ENCODE peak calls at places on chromosomes 6 and 20, in four cellular contexts. O is NT2/D1, I is breast epithelium, A is SJSA1. E is an unnamed sample.

GRCh38 chr6:70846207-70846835 is 110.5 kb downstream of the B3GAT2 start:
- DNase-seq in O (no peak), I (no peak), A (no peak), E (no peak)

GRCh38 chr6:20403766-20404640 is 2.3 kb downstream of the E2F3 start:
- DNase-seq in O (no peak), I (no peak), A (peak; percentile 61), E (peak; percentile 49)

GRCh38 chr20:41181567-41181966 is 44.2 kb downstream of the PLCG1 start:
- DNase-seq in O (no peak), I (peak; percentile 18), A (no peak), E (no peak)

GRCh38 chr6:139577991-139578604 is 203.7 kb upstream of the CITED2 start:
- DNase-seq in O (no peak), I (no peak), A (peak; percentile 92), E (peak; percentile 86)

GRCh38 chr6:82906951-82907350 is 158.7 kb downstream of the UBE3D start:
- DNase-seq in O (no peak), I (no peak), A (peak; percentile 60), E (peak; percentile 23)

GRCh38 chr6:128574413-128574812 is 54.0 kb upstream of the PTPRK start:
- DNase-seq in O (no peak), I (no peak), A (no peak), E (no peak)

GRCh38 chr6:51844391-51844735 is 243.1 kb downstream of the PKHD1 start:
- DNase-seq in O (no peak), I (no peak), A (no peak), E (no peak)

GRCh38 chr6:158850807-158851115 is 31.6 kb upstream of the EZR start:
- DNase-seq in O (no peak), I (no peak), A (no peak), E (no peak)

GRCh38 chr20:63155266-63156165 is 60.4 kb downstream of the YTHDF1 start:
- DNase-seq in O (no peak), I (no peak), A (no peak), E (no peak)

GRCh38 chr6:34447915-34448314 is 18.0 kb upstream of the PACSIN1 start:
- DNase-seq in O (no peak), I (no peak), A (no peak), E (no peak)

GRCh38 chr6:91029211-91029610 is 442.3 kb upstream of the MAP3K7 start:
- DNase-seq in O (no peak), I (no peak), A (no peak), E (no peak)

GRCh38 chr6:89260832-89261231 is 43.7 kb upstream of the GABRR1 start:
- DNase-seq in O (no peak), I (no peak), A (no peak), E (no peak)

GRCh38 chr20:4173142-4173541 is 157.8 kb upstream of the RNF24 start:
- DNase-seq in O (no peak), I (no peak), A (no peak), E (no peak)

GRCh38 chr6:148989585-148989984 is 242.8 kb downstream of the UST start:
- DNase-seq in O (no peak), I (no peak), A (no peak), E (no peak)

GRCh38 chr6:6747371-6747770 is 158.9 kb downstream of the LY86 start:
- DNase-seq in O (no peak), I (no peak), A (no peak), E (no peak)

GRCh38 chr6:26445934-26446667 is 5.8 kb downstream of the BTN3A3 start:
- DNase-seq in O (no peak), I (no peak), A (no peak), E (no peak)

GRCh38 chr6:79076160-79076559 is 1.9 kb downstream of the PHIP start:
- DNase-seq in O (no peak), I (no peak), A (peak; percentile 33), E (no peak)

GRCh38 chr6:2053691-2054090 is 191.7 kb downstream of the GMDS start:
- DNase-seq in O (no peak), I (no peak), A (no peak), E (no peak)

GRCh38 chr6:168658059-168658458 is 217.1 kb downstream of the SMOC2 start:
- DNase-seq in O (no peak), I (no peak), A (no peak), E (no peak)

GRCh38 chr6:63014290-63014689 is 197.0 kb upstream of the FKBP1C start:
- DNase-seq in O (no peak), I (no peak), A (no peak), E (no peak)

GRCh38 chr6:126002755-126003390 is 16.5 kb downstream of the TRMT11 start:
- DNase-seq in O (no peak), I (no peak), A (no peak), E (no peak)

GRCh38 chr6:32635526-32636123 is 1.6 kb upstream of the HLA-DQA1 start:
- DNase-seq in O (no peak), I (no peak), A (no peak), E (no peak)

GRCh38 chr6:39756582-39756981 is 31.4 kb upstream of the KIF6 start:
- DNase-seq in O (no peak), I (no peak), A (no peak), E (no peak)

GRCh38 chr6:36826520-36827227 is 12.6 kb downstream of the CPNE5 start:
- DNase-seq in O (no peak), I (no peak), A (no peak), E (no peak)

GRCh38 chr6:42777126-42777822 is 4.6 kb upstream of the BICRAL start:
- DNase-seq in O (no peak), I (no peak), A (peak; percentile 50), E (peak; percentile 21)

GRCh38 chr20:38221041-38221589 is 39.4 kb downstream of the KIAA1755 start:
- DNase-seq in O (peak; percentile 70), I (no peak), A (peak; percentile 75), E (no peak)

GRCh38 chr6:124524821-124525220 is 437.4 kb upstream of the RNF217 start:
- DNase-seq in O (no peak), I (no peak), A (no peak), E (no peak)

GRCh38 chr6:28446818-28447511 is 3.7 kb upstream of the ZSCAN23 start:
- DNase-seq in O (no peak), I (no peak), A (peak; percentile 9), E (peak; percentile 3)

GRCh38 chr6:166106076-166106686 is 61.5 kb downstream of the TBXT start:
- DNase-seq in O (peak; percentile 42), I (no peak), A (peak; percentile 48), E (peak; percentile 74)

GRCh38 chr6:1124885-1125284 is 187.0 kb upstream of the FOXQ1 start:
- DNase-seq in O (no peak), I (no peak), A (no peak), E (no peak)

GRCh38 chr6:121723623-121724022 is 288.2 kb downstream of the GJA1 start:
- DNase-seq in O (no peak), I (no peak), A (no peak), E (no peak)

GRCh38 chr6:31966997-31967925 is 4.7 kb downstream of the DXO start:
- DNase-seq in O (no peak), I (no peak), A (no peak), E (no peak)

GRCh38 chr6:35087361-35088280 is 53.5 kb downstream of the TCP11 start:
- DNase-seq in O (no peak), I (no peak), A (no peak), E (no peak)

GRCh38 chr20:56630506-56631317 is 1.6 kb downstream of the TFAP2C start:
- DNase-seq in O (no peak), I (no peak), A (no peak), E (no peak)

GRCh38 chr6:136952714-136953260 is 30.7 kb downstream of the SLC35D3 start:
- DNase-seq in O (no peak), I (no peak), A (no peak), E (no peak)

DNA sequence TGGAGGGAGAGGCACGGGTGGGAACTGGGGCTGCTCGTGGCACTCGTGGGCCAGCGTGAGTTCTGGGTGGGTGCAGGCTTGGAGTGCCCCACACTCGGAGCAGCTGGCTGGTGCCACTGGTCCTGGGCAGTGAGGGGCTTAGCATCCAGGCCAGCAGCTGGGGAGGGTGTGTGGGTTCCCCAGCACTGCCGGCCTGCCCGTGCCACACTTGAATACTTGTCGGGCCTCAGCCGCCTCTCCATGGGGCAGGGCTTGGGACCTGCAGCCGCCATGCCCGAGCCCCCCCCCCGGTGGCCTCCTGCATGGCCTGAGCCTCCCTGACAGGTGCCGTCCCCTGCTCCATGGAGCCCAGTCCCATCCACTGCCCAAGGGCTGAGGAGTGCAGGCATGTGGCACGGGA is 207.2 kb downstream of the CD109 start:
- DNase-seq in O (no peak), I (no peak), A (no peak), E (no peak)
- H3K27me3 ChIP-seq in O (no peaks in the 10 kb centered on the region), I (no peaks in the 10 kb centered on the region), A (no peaks in the 10 kb centered on the region), E (no peaks in the 10 kb centered on the region)

GRCh38 chr20:21713470-21713869 is 8.0 kb downstream of the PAX1 start:
- DNase-seq in O (no peak), I (no peak), A (no peak), E (no peak)
- H3K27me3 ChIP-seq in O (peaks cover 95% of the 10 kb centered on the region), I (no peaks in the 10 kb centered on the region), A (no peaks in the 10 kb centered on the region), E (peaks cover 48% of the 10 kb centered on the region)

GRCh38 chr20:45880988-45881788 is at the start of gene ZSWIM1:
- DNase-seq in O (peak; percentile 99), I (peak; percentile 99), A (peak; percentile 95), E (peak; percentile 99)

GRCh38 chr20:45886590-45887345 is 654 bp downstream of the SPATA25 start:
- DNase-seq in O (no peak), I (no peak), A (no peak), E (no peak)

GRCh38 chr20:45883100-45883469 is 2.1 kb downstream of the ZSWIM1 start:
- DNase-seq in O (no peak), I (no peak), A (no peak), E (no peak)

GRCh38 chr20:45878076-45878731 is 2.8 kb upstream of the ZSWIM1 start:
- DNase-seq in O (no peak), I (no peak), A (no peak), E (no peak)

GRCh38 chr20:45882469-45883099 is 1.6 kb downstream of the ZSWIM1 start:
- DNase-seq in O (no peak), I (no peak), A (no peak), E (no peak)
- H3K27me3 ChIP-seq in O (no peaks in the 10 kb centered on the region), I (no peaks in the 10 kb centered on the region), A (no peaks in the 10 kb centered on the region), E (no peaks in the 10 kb centered on the region)

GRCh38 chr6:143514996-143515760 is 3.7 kb upstream of the FUCA2 start:
- DNase-seq in O (no peak), I (no peak), A (no peak), E (no peak)
- H3K27me3 ChIP-seq in O (no peaks in the 10 kb centered on the region), I (no peaks in the 10 kb centered on the region), A (peaks cover 7% of the 10 kb centered on the region), E (peaks cover 2% of the 10 kb centered on the region)